ENCODE peak calls at places on chromosomes 2 and 18, in seven cellular contexts. G, T, N, J, Y, P and O are unnamed samples.

GRCh38 chr2:186691231-186691630 is 2.6 kb upstream of the FAM171B start:
- DNase-seq in G (no peak), T (no peak), N (no peak), J (no peak), Y (no peak), P (no peak), O (no peak)

GRCh38 chr2:20707601-20708000 is 40.7 kb downstream of the GDF7 start:
- DNase-seq in G (no peak), T (no peak), N (no peak), J (no peak), Y (no peak), P (no peak), O (no peak)

GRCh38 chr2:121293450-121294325 is 8.7 kb upstream of the TFCP2L1 start:
- DNase-seq in G (no peak), T (no peak), N (no peak), J (no peak), Y (no peak), P (no peak), O (no peak)

GRCh38 chr2:208311954-208312353 is 45.9 kb downstream of the PIKFYVE start:
- DNase-seq in G (no peak), T (peak; percentile 44), N (no peak), J (no peak), Y (peak; percentile 22), P (no peak), O (peak; percentile 22)

GRCh38 chr2:164314148-164314547 is 307.1 kb downstream of the GRB14 start:
- DNase-seq in G (no peak), T (no peak), N (no peak), J (peak; percentile 8), Y (peak; percentile 45), P (no peak), O (no peak)

GRCh38 chr2:40668435-40668834 is 216.5 kb upstream of the SLC8A1 start:
- DNase-seq in G (no peak), T (peak; percentile 69), N (no peak), J (peak; percentile 75), Y (peak; percentile 25), P (no peak), O (no peak)

GRCh38 chr2:42914314-42914713 is 121.9 kb upstream of the HAAO start:
- DNase-seq in G (no peak), T (no peak), N (no peak), J (no peak), Y (no peak), P (no peak), O (no peak)

GRCh38 chr2:223594259-223594658 is 7.9 kb downstream of the SCG2 start:
- DNase-seq in G (no peak), T (no peak), N (no peak), J (no peak), Y (no peak), P (no peak), O (no peak)

GRCh38 chr2:122421777-122422176 is 666.3 kb downstream of the TSN start:
- DNase-seq in G (no peak), T (no peak), N (no peak), J (no peak), Y (no peak), P (no peak), O (no peak)

GRCh38 chr2:172783091-172783898 is 47.6 kb downstream of the RAPGEF4 start:
- DNase-seq in G (no peak), T (peak; percentile 95), N (no peak), J (peak; percentile 93), Y (peak; percentile 81), P (no peak), O (no peak)

GRCh38 chr2:61423714-61424113 is 47.2 kb downstream of the USP34 start:
- DNase-seq in G (no peak), T (peak; percentile 71), N (no peak), J (peak; percentile 55), Y (peak; percentile 67), P (no peak), O (no peak)

GRCh38 chr2:143284087-143284675 is 155.0 kb downstream of the ARHGAP15 start:
- DNase-seq in G (no peak), T (peak; percentile 47), N (no peak), J (peak; percentile 59), Y (peak; percentile 3), P (no peak), O (peak; percentile 13)

GRCh38 chr2:170984079-170984478 is 55.0 kb downstream of the GORASP2 start:
- DNase-seq in G (no peak), T (no peak), N (no peak), J (no peak), Y (no peak), P (no peak), O (no peak)

GRCh38 chr2:27263287-27264252 is 723 bp upstream of the SLC30A3 start:
- DNase-seq in G (no peak), T (no peak), N (no peak), J (no peak), Y (no peak), P (no peak), O (no peak)

GRCh38 chr2:55842009-55842408 is 81.6 kb downstream of the EFEMP1 start:
- DNase-seq in G (no peak), T (peak; percentile 65), N (no peak), J (peak; percentile 67), Y (no peak), P (no peak), O (no peak)

GRCh38 chr2:100741880-100742814 is 77.8 kb upstream of the NPAS2 start:
- DNase-seq in G (no peak), T (peak; percentile 94), N (peak; percentile 55), J (peak; percentile 99), Y (peak; percentile 91), P (no peak), O (no peak)

GRCh38 chr18:57436193-57436964 is 1.2 kb downstream of the ONECUT2 start:
- DNase-seq in G (no peak), T (no peak), N (no peak), J (no peak), Y (no peak), P (peak; percentile 31), O (no peak)

GRCh38 chr2:151914989-151915628 is 86.9 kb upstream of the ARL5A start:
- DNase-seq in G (no peak), T (no peak), N (no peak), J (no peak), Y (no peak), P (no peak), O (no peak)

GRCh38 chr2:188443207-188443606 is 151.5 kb downstream of the GULP1 start:
- DNase-seq in G (no peak), T (no peak), N (no peak), J (no peak), Y (no peak), P (no peak), O (no peak)

GRCh38 chr18:46374850-46375249 is 270.7 kb downstream of the HAUS1 start:
- DNase-seq in G (no peak), T (no peak), N (no peak), J (no peak), Y (no peak), P (no peak), O (no peak)

GRCh38 chr2:70182689-70183088 is 8.1 kb downstream of the C2orf42 start:
- DNase-seq in G (no peak), T (no peak), N (no peak), J (no peak), Y (no peak), P (no peak), O (no peak)

GRCh38 chr2:27885246-27885645 is 4.9 kb downstream of the RBKS start:
- DNase-seq in G (no peak), T (peak; percentile 45), N (no peak), J (no peak), Y (no peak), P (no peak), O (no peak)

GRCh38 chr2:38722271-38723115 is 28.7 kb downstream of the SRSF7 start:
- DNase-seq in G (peak; percentile 31), T (no peak), N (no peak), J (no peak), Y (no peak), P (no peak), O (peak; percentile 40)

GRCh38 chr2:105258835-105259350 is 17.4 kb downstream of the GPR45 start:
- DNase-seq in G (no peak), T (no peak), N (no peak), J (no peak), Y (no peak), P (no peak), O (no peak)

GRCh38 chr2:133641942-133642341 is 73.7 kb upstream of the NCKAP5 start:
- DNase-seq in G (no peak), T (no peak), N (no peak), J (no peak), Y (no peak), P (no peak), O (no peak)

DNA sequence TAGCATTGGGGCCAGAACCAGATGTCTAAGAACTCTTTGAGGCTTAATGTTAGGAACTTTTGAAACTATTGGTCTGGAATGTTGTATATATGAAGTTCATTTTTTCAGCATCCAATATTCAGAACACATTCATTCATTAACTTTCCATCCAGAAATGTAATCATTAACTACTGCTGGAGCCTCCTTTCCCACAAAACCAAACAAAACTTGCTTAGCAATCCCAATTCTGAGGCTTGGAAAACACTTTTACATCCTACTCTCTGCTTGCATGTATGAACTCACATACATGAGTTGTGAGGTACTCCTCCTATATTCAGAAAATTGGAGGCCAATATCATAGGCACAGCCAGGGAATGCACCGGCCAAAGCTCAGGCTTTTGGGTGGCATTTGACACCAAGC is 841 bp upstream of the LRATD1 start:
- DNase-seq in G (no peak), T (peak; percentile 10), N (no peak), J (no peak), Y (no peak), P (no peak), O (no peak)
- H3K4me3 ChIP-seq in G (no peak overlapping the region), T (no peak overlapping the region), N (peak overlapping the region; percentile 55), J (no peak overlapping the region), Y (no peak overlapping the region), P (no peak overlapping the region), O (no peak overlapping the region)

GRCh38 chr2:71746946-71747501 is 293.7 kb downstream of the DYSF start:
- DNase-seq in G (no peak), T (peak; percentile 37), N (peak; percentile 47), J (peak; percentile 61), Y (no peak), P (no peak), O (no peak)
- H3K4me3 ChIP-seq in G (no peak overlapping the region), T (no peak overlapping the region), N (no peak overlapping the region), J (no peak overlapping the region), Y (no peak overlapping the region), P (no peak overlapping the region), O (no peak overlapping the region)

GRCh38 chr18:23658296-23658695 is 4.4 kb downstream of the ANKRD29 start:
- DNase-seq in G (no peak), T (peak; percentile 62), N (no peak), J (no peak), Y (no peak), P (no peak), O (no peak)

GRCh38 chr18:23667114-23667513 is 4.4 kb upstream of the ANKRD29 start:
- DNase-seq in G (no peak), T (no peak), N (no peak), J (no peak), Y (no peak), P (no peak), O (no peak)

GRCh38 chr18:23664674-23665073 is 2.0 kb upstream of the ANKRD29 start:
- DNase-seq in G (no peak), T (no peak), N (no peak), J (no peak), Y (no peak), P (no peak), O (no peak)

GRCh38 chr18:23662309-23663263 is at the start of gene ANKRD29:
- DNase-seq in G (peak; percentile 57), T (peak; percentile 91), N (peak; percentile 41), J (peak; percentile 17), Y (no peak), P (peak; percentile 82), O (no peak)

GRCh38 chr18:23661735-23662308 is 889 bp downstream of the ANKRD29 start:
- DNase-seq in G (no peak), T (peak; percentile 34), N (no peak), J (no peak), Y (no peak), P (no peak), O (no peak)
- H3K4me3 ChIP-seq in G (peak overlapping the region; percentile 49), T (peak overlapping the region; percentile 78), N (peak overlapping the region; percentile 64), J (peak overlapping the region; percentile 24), Y (peak overlapping the region; percentile 53), P (peak overlapping the region; percentile 67), O (no peak overlapping the region)

GRCh38 chr2:234218261-234219180 is 168.0 kb downstream of the SPP2 start:
- DNase-seq in G (no peak), T (peak; percentile 76), N (no peak), J (peak; percentile 11), Y (no peak), P (no peak), O (no peak)
- H3K4me3 ChIP-seq in G (no peak overlapping the region), T (no peak overlapping the region), N (no peak overlapping the region), J (no peak overlapping the region), Y (no peak overlapping the region), P (no peak overlapping the region), O (no peak overlapping the region)